ENCODE peak calls at places on chromosome 16, in seven cellular contexts. Z is right atrium auricular region, G is psoas muscle, Y is tibial nerve, N is AG04450, C is heart right ventricle, M is heart left ventricle. P is an unnamed sample.

GRCh38 chr16:24609740-24610420 is 70.5 kb downstream of the RBBP6 start:
- DNase-seq in Z (peak), G (peak), Y (peak), N (no peak), C (peak), M (peak), P (peak)

GRCh38 chr16:68377667-68378420 is 67.0 kb downstream of the PRMT7 start:
- DNase-seq in Z (no peak), G (no peak), Y (no peak), N (no peak), C (no peak), M (no peak), P (peak)

GRCh38 chr16:8679156-8679555 is 4.7 kb downstream of the ABAT start:
- DNase-seq in Z (no peak), G (no peak), Y (no peak), N (no peak), C (no peak), M (no peak), P (no peak)

GRCh38 chr16:57446530-57447141 is 549 bp downstream of the CIAPIN1 start:
- DNase-seq in Z (peak), G (peak), Y (no peak), N (no peak), C (peak), M (peak), P (peak)

GRCh38 chr16:23640669-23640958 is 496 bp downstream of the PALB2 start:
- DNase-seq in Z (no peak), G (no peak), Y (no peak), N (no peak), C (no peak), M (no peak), P (no peak)

GRCh38 chr16:34801875-34802274 is 1342.5 kb downstream of the TP53TG3F start:
- DNase-seq in Z (no peak), G (peak), Y (no peak), N (no peak), C (no peak), M (no peak), P (no peak)

GRCh38 chr16:54648575-54648974 is 282.1 kb upstream of the IRX5 start:
- DNase-seq in Z (no peak), G (no peak), Y (no peak), N (no peak), C (no peak), M (no peak), P (no peak)

GRCh38 chr16:13909872-13910303 is 10.1 kb upstream of the ERCC4 start:
- DNase-seq in Z (peak), G (no peak), Y (no peak), N (peak), C (peak), M (peak), P (no peak)

GRCh38 chr16:2663553-2664521 is 18.5 kb upstream of the KCTD5 start:
- DNase-seq in Z (peak), G (no peak), Y (no peak), N (no peak), C (no peak), M (no peak), P (no peak)

GRCh38 chr16:56931253-56931768 is 631 bp upstream of the HERPUD1 start:
- DNase-seq in Z (peak), G (no peak), Y (no peak), N (no peak), C (peak), M (no peak), P (no peak)

GRCh38 chr16:14510939-14511797 is 118.9 kb downstream of the PARN start:
- DNase-seq in Z (no peak), G (no peak), Y (no peak), N (no peak), C (no peak), M (no peak), P (no peak)

GRCh38 chr16:24954137-24954536 is 61.0 kb downstream of the ARHGAP17 start:
- DNase-seq in Z (no peak), G (no peak), Y (no peak), N (no peak), C (no peak), M (no peak), P (no peak)

GRCh38 chr16:819336-819735 is 18.8 kb upstream of the GNG13 start:
- DNase-seq in Z (no peak), G (no peak), Y (no peak), N (no peak), C (no peak), M (no peak), P (no peak)

GRCh38 chr16:56691885-56692284 is 9.6 kb downstream of the MT1X start:
- DNase-seq in Z (no peak), G (no peak), Y (no peak), N (no peak), C (no peak), M (no peak), P (no peak)

GRCh38 chr16:56319391-56319790 is 106.0 kb downstream of the AMFR start:
- DNase-seq in Z (no peak), G (no peak), Y (no peak), N (no peak), C (no peak), M (no peak), P (peak)

GRCh38 chr16:61306204-61306603 is 730.0 kb downstream of the CDH8 start:
- DNase-seq in Z (no peak), G (no peak), Y (no peak), N (no peak), C (no peak), M (no peak), P (no peak)

GRCh38 chr16:85541619-85542547 is 71.2 kb upstream of the GSE1 start:
- DNase-seq in Z (no peak), G (no peak), Y (no peak), N (no peak), C (no peak), M (no peak), P (no peak)

GRCh38 chr16:27470567-27471431 is 68.8 kb downstream of the IL21R start:
- DNase-seq in Z (peak), G (peak), Y (no peak), N (peak), C (no peak), M (no peak), P (no peak)

GRCh38 chr16:23505180-23505665 is 5.1 kb downstream of the GGA2 start:
- DNase-seq in Z (no peak), G (no peak), Y (no peak), N (no peak), C (no peak), M (no peak), P (no peak)

GRCh38 chr16:4647661-4647965 is 23.0 kb downstream of the MGRN1 start:
- DNase-seq in Z (no peak), G (no peak), Y (no peak), N (no peak), C (no peak), M (no peak), P (no peak)

GRCh38 chr16:77662241-77662640 is 60.1 kb upstream of the NUDT7 start:
- DNase-seq in Z (no peak), G (no peak), Y (no peak), N (no peak), C (no peak), M (no peak), P (no peak)

GRCh38 chr16:77657016-77657415 is 65.3 kb upstream of the NUDT7 start:
- DNase-seq in Z (no peak), G (no peak), Y (no peak), N (no peak), C (no peak), M (no peak), P (no peak)

GRCh38 chr16:77663711-77664110 is 58.6 kb upstream of the NUDT7 start:
- DNase-seq in Z (no peak), G (no peak), Y (no peak), N (no peak), C (no peak), M (no peak), P (no peak)

DNA sequence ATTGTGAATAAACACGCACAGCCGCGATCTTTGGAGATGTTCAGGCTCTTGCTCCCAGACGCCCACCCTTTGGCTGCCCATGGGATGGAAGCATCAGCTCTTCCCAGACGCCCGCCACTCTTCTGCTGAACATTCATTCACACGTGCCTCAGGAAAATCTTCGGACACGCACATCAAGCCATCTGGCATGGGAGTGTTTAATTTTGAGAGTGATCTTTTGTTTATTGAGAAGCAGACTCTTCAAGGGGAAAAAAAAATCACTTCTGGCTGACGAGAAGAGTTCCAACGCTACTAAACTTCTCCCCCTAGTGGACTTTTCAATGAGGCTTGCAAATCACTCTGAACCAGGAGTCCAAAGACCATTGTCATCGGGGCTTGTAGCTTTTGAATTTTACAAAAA is 62.0 kb upstream of the NUDT7 start:
- DNase-seq in Z (no peak), G (no peak), Y (no peak), N (peak), C (no peak), M (no peak), P (no peak)
- H3K4me3 ChIP-seq in Z (no peak), G (no peak), Y (no peak), N (no peak), C (no peak), M (no peak), P (peak)

GRCh38 chr16:6856578-6856977 is 476.1 kb upstream of the RBFOX1 start:
- DNase-seq in Z (no peak), G (no peak), Y (no peak), N (no peak), C (no peak), M (no peak), P (no peak)
- TF ChIP-seq CTCF in Z (no peak), G (no peak), Y (no peak), N (no peak), C (no peak), M (no peak), P (no peak)

GRCh38 chr16:51184702-51185433 is 33.8 kb upstream of the SALL1 start:
- DNase-seq in Z (no peak), G (no peak), Y (no peak), N (no peak), C (no peak), M (no peak), P (no peak)

GRCh38 chr16:51181495-51181795 is 30.4 kb upstream of the SALL1 start:
- DNase-seq in Z (no peak), G (no peak), Y (no peak), N (no peak), C (no peak), M (no peak), P (no peak)

GRCh38 chr16:51175081-51175480 is 24.0 kb upstream of the SALL1 start:
- DNase-seq in Z (no peak), G (no peak), Y (no peak), N (no peak), C (no peak), M (no peak), P (no peak)

GRCh38 chr16:51180719-51181494 is 29.8 kb upstream of the SALL1 start:
- DNase-seq in Z (no peak), G (no peak), Y (no peak), N (no peak), C (no peak), M (no peak), P (no peak)
- H3K4me3 ChIP-seq in Z (no peak), G (no peak), Y (no peak), N (no peak), C (no peak), M (no peak), P (no peak)

GRCh38 chr16:88309905-88310259 is 72.9 kb upstream of the ZNF469 start:
- DNase-seq in Z (no peak), G (peak), Y (no peak), N (no peak), C (no peak), M (no peak), P (no peak)
- TF ChIP-seq CTCF in Z (no peak), G (peak), Y (no peak), N (peak), C (no peak), M (no peak), P (no peak)

DNA sequence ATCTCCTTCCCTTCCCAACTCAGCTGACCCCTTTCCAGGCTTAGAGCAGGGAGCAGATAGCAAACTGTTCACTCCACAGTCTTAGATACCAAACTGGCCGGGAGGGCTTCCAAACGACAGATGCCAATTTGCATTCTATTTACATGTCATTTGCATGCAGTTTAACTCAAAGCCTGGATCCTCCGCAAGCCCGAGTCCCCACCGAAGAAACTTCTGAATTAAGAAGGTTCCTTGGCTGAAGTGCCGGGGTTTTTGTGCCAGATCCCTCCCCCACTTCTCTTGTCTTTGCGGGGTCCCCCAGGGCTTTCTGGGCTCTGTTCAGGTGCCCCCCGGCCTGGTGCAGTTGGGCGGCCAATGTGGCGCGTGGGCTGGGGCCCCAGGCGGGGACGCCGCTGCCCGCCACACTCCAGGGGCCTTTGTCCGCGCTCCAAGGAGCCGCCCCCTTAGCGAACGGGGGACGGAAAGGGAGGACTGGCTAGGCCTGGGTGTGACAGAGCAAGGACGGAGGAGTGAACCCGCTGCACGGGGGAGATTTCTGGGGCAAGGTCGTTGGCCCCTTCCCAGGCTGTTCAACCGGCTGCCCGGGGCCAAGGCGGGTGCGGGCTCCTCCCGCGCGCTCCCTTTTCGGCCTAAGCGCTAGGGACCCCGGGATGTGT is 1.2 kb downstream of the GPRC5B start:
- DNase-seq in Z (peak), G (peak), Y (peak), N (no peak), C (peak), M (peak), P (peak)
- H3K4me3 ChIP-seq in Z (peak), G (peak), Y (peak), N (peak), C (peak), M (peak), P (peak)

P was measured in dorsolateral prefrontal cortex.